ENCODE peak calls at places on chromosomes 12 and 14, in ten cellular contexts. Q is body of pancreas, S is heart left ventricle, E is uterus, H is A549, R is esophagus squamous epithelium, F is sigmoid colon, C is adrenal gland, U is stomach, J is prostate gland. G is an unnamed sample.

GRCh38 chr12:122130150-122130549 is 43.9 kb downstream of the IL31 start:
- DNase-seq in C (no peak), R (no peak), S (no peak), U (no peak), H (no peak), F (no peak), E (no peak), Q (no peak), J (no peak), G (no peak)

GRCh38 chr12:2580821-2581220 is 213.9 kb upstream of the FKBP4 start:
- DNase-seq in J (no peak), R (no peak), S (no peak), U (no peak), F (no peak), E (no peak), H (no peak), C (no peak), Q (no peak), G (no peak)

GRCh38 chr12:70691018-70691672 is 53.9 kb upstream of the PTPRB start:
- DNase-seq in F (no peak), E (no peak), Q (no peak), S (no peak), J (no peak), C (no peak), U (no peak), H (no peak), R (no peak), G (no peak)

GRCh38 chr12:120402217-120402616 is 33.3 kb upstream of the MSI1 start:
- DNase-seq in F (no peak), Q (no peak), H (no peak), J (no peak), S (no peak), E (no peak), C (no peak), U (no peak), R (no peak), G (no peak)

GRCh38 chr14:90733139-90733808 is 83.0 kb downstream of the TTC7B start:
- DNase-seq in F (no peak), Q (no peak), R (no peak), H (no peak), C (no peak), S (peak; percentile 43), U (no peak), E (no peak), J (peak; percentile 36), G (no peak)

GRCh38 chr12:18375583-18375982 is 114.3 kb downstream of the PIK3C2G start:
- DNase-seq in F (no peak), R (no peak), J (no peak), C (no peak), U (no peak), E (no peak), Q (no peak), H (no peak), S (no peak), G (no peak)

GRCh38 chr14:93114713-93115068 is 1.0 kb downstream of the ITPK1 start:
- DNase-seq in U (peak; percentile 42), F (no peak), E (peak; percentile 37), Q (peak; percentile 33), H (no peak), S (no peak), J (peak; percentile 34), R (no peak), C (no peak), G (peak; percentile 45)

GRCh38 chr12:57237952-57238853 is 8.7 kb downstream of the SHMT2 start:
- DNase-seq in U (no peak), Q (no peak), S (peak; percentile 59), R (no peak), J (no peak), H (no peak), E (peak; percentile 24), C (no peak), F (peak; percentile 67), G (peak; percentile 29)

GRCh38 chr12:58528266-58528665 is 392.0 kb downstream of the LRIG3 start:
- DNase-seq in E (no peak), F (no peak), S (no peak), H (no peak), U (no peak), J (no peak), R (no peak), Q (no peak), C (no peak), G (no peak)

GRCh38 chr12:43147893-43148292 is 404.1 kb downstream of the ADAMTS20 start:
- DNase-seq in Q (no peak), E (no peak), R (no peak), H (no peak), J (no peak), C (no peak), U (no peak), F (no peak), S (no peak), G (no peak)

DNA sequence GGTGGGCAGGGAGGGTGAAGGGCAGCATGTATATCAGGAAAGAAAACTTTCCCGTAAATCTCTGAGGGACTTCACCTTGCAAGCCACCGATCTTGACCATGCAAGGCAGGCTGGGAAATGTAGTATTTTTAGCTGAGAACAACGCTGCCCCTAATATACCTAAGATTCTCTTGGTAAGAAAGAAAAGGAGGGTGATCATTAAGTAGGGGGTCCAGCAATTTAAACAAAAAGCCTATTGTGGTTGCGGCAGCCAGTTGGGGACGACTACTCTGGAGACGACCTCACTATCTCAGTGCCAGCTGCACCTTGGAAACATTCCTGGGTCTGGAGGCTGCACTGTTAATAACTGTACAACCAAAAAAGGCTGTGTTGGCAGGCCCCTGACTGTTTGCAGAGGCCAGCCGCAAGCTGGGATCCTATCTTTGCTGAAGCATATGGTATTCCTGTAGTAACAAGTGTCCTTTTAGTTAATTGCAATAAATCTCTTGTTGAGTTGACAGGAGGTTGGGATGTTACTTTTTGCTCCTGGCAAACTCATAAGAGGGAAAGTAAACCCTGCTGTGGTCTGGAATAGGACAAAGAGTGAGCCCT is 6.4 kb downstream of the APOLD1 start:
- DNase-seq in R (no peak), Q (no peak), J (peak; percentile 56), F (peak; percentile 69), U (no peak), C (no peak), S (no peak), E (no peak), H (no peak), G (no peak)
- H3K27ac ChIP-seq in R (peak overlapping the region; percentile 30), Q (no peak overlapping the region), J (peak overlapping the region; percentile 33), F (peak overlapping the region; percentile 54), U (no peak overlapping the region), C (no peak overlapping the region), S (peak overlapping the region; percentile 24), E (peak overlapping the region; percentile 57), H (peak overlapping the region; percentile 14), G (no peak overlapping the region)

GRCh38 chr12:109550310-109550680 is 23.0 kb downstream of the MMAB start:
- DNase-seq in U (no peak), S (no peak), R (no peak), C (no peak), E (no peak), Q (no peak), F (no peak), J (no peak), H (no peak), G (no peak)
- TF ChIP-seq POLR2A in U (no peak), S (no peak), R (no peak), C (no peak), E (no peak), Q (no peak), F (no peak), J (no peak), H (no peak), G (no peak)

DNA sequence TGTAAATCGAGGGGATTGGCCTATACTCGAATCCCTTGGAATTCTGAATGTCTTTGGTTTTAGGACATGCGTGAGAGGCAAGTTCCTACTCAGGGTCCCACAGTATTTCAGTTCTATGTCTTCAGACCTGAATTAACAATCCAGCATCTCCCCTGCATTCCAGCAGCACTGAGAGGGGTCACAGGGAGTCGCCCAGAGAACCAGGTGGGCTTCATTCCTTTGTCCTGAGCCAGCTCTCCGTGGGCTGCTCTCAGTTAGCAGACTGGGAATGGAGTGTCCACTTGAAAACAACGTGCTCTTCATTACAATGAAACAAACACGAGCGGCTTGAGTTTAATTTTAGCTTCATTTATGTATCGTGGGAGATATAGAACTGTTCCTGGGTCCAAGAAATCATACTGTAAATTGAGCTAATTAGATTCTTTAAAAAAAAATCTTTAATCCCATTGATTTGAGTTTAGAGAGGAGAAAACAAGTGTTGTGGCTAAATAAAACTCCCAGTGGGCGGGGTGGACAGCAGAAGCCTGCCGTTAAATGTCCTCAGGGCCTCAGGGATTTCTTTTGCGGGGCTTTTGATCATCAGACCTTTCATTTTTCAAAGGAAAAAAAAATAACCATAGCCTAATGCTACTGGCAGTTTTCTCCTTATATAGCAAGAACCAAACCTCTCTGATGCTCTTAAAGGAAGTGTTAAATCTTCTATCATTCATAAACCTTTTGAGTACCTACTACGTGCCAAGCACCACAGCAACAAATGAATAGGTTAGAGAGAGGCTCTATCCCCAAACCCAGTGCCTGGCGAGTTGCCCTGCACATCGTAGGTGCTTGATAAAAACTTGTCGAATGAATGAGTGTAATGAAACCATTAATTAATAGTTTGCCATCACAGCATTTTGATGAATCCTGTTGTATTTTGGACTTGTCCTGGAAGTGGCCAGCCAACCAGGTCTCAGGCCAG is 140.4 kb downstream of the CHST11 start:
- DNase-seq in R (no peak), J (no peak), F (no peak), H (no peak), Q (no peak), S (no peak), C (no peak), U (no peak), E (no peak), G (no peak)
- H3K27ac ChIP-seq in R (no peak overlapping the region), J (no peak overlapping the region), F (peak overlapping the region; percentile 3), H (no peak overlapping the region), Q (no peak overlapping the region), S (no peak overlapping the region), C (no peak overlapping the region), U (no peak overlapping the region), E (peak overlapping the region; percentile 74), G (no peak overlapping the region)

GRCh38 chr12:110578522-110579238 is 4.4 kb downstream of the PPTC7 start:
- DNase-seq in E (no peak), H (no peak), Q (no peak), C (no peak), S (no peak), R (no peak), F (no peak), U (no peak), J (no peak), G (no peak)
- TF ChIP-seq POLR2A in E (no peak), H (no peak), Q (no peak), C (no peak), S (no peak), R (no peak), F (no peak), U (no peak), J (no peak), G (no peak)

G was measured in transverse colon.